ENCODE peak calls at places on chromosomes 11 and 22, in ten cellular contexts. One of them, this sample, is unnamed.

GRCh38 chr22:29306175-29306829 is at the start of gene GAS2L1:
- DNase-seq in AG08396: peak
- DNase-seq in NCI-H774: peak
- DNase-seq in left ventricle myocardium inferior: peak
- DNase-seq in activated effector memory CD4-positive, alpha-beta T cell treated with anti-CD3 and anti-CD28 coated beads, Interleukin-2, amount 50 U/mL, for 16 hours: peak
- DNase-seq in cerebellar cortex: no peak
- DNase-seq in esophagus squamous epithelium: no peak
- DNase-seq in stimulated activated effector memory CD8-positive, alpha-beta T cell treated with anti-CD3 and anti-CD28 coated beads, Interleukin-12 subunit alpha, Interleukin-12 subunit beta, amount 100 ng/mL, for 72 hours: peak
- DNase-seq in iris pigment epithelial cell: peak
- DNase-seq in myocyte: peak
- DNase-seq in this sample: no peak

GRCh38 chr11:12253843-12254281 is 123.5 kb upstream of the PARVA start:
- DNase-seq in AG08396: no peak
- DNase-seq in NCI-H774: no peak
- DNase-seq in left ventricle myocardium inferior: no peak
- DNase-seq in activated effector memory CD4-positive, alpha-beta T cell treated with anti-CD3 and anti-CD28 coated beads, Interleukin-2, amount 50 U/mL, for 16 hours: no peak
- DNase-seq in cerebellar cortex: no peak
- DNase-seq in esophagus squamous epithelium: no peak
- DNase-seq in stimulated activated effector memory CD8-positive, alpha-beta T cell treated with anti-CD3 and anti-CD28 coated beads, Interleukin-12 subunit alpha, Interleukin-12 subunit beta, amount 100 ng/mL, for 72 hours: no peak
- DNase-seq in iris pigment epithelial cell: no peak
- DNase-seq in myocyte: no peak
- DNase-seq in this sample: no peak

GRCh38 chr11:14081541-14082211 is 119.2 kb downstream of the SPON1 start:
- DNase-seq in AG08396: no peak
- DNase-seq in NCI-H774: no peak
- DNase-seq in left ventricle myocardium inferior: no peak
- DNase-seq in activated effector memory CD4-positive, alpha-beta T cell treated with anti-CD3 and anti-CD28 coated beads, Interleukin-2, amount 50 U/mL, for 16 hours: no peak
- DNase-seq in cerebellar cortex: no peak
- DNase-seq in esophagus squamous epithelium: no peak
- DNase-seq in stimulated activated effector memory CD8-positive, alpha-beta T cell treated with anti-CD3 and anti-CD28 coated beads, Interleukin-12 subunit alpha, Interleukin-12 subunit beta, amount 100 ng/mL, for 72 hours: no peak
- DNase-seq in iris pigment epithelial cell: no peak
- DNase-seq in myocyte: no peak
- DNase-seq in this sample: no peak

GRCh38 chr11:130585545-130585944 is 137.1 kb downstream of the ADAMTS15 start:
- DNase-seq in AG08396: no peak
- DNase-seq in NCI-H774: no peak
- DNase-seq in left ventricle myocardium inferior: no peak
- DNase-seq in activated effector memory CD4-positive, alpha-beta T cell treated with anti-CD3 and anti-CD28 coated beads, Interleukin-2, amount 50 U/mL, for 16 hours: no peak
- DNase-seq in cerebellar cortex: no peak
- DNase-seq in esophagus squamous epithelium: no peak
- DNase-seq in stimulated activated effector memory CD8-positive, alpha-beta T cell treated with anti-CD3 and anti-CD28 coated beads, Interleukin-12 subunit alpha, Interleukin-12 subunit beta, amount 100 ng/mL, for 72 hours: no peak
- DNase-seq in iris pigment epithelial cell: no peak
- DNase-seq in myocyte: peak
- DNase-seq in this sample: no peak

GRCh38 chr11:119472856-119473222 is 49.9 kb upstream of the THY1 start:
- DNase-seq in AG08396: no peak
- DNase-seq in NCI-H774: no peak
- DNase-seq in left ventricle myocardium inferior: no peak
- DNase-seq in activated effector memory CD4-positive, alpha-beta T cell treated with anti-CD3 and anti-CD28 coated beads, Interleukin-2, amount 50 U/mL, for 16 hours: peak
- DNase-seq in cerebellar cortex: no peak
- DNase-seq in esophagus squamous epithelium: no peak
- DNase-seq in stimulated activated effector memory CD8-positive, alpha-beta T cell treated with anti-CD3 and anti-CD28 coated beads, Interleukin-12 subunit alpha, Interleukin-12 subunit beta, amount 100 ng/mL, for 72 hours: no peak
- DNase-seq in iris pigment epithelial cell: no peak
- DNase-seq in myocyte: no peak
- DNase-seq in this sample: no peak

GRCh38 chr22:19760652-19761002 is at the start of gene TBX1:
- DNase-seq in AG08396: no peak
- DNase-seq in NCI-H774: no peak
- DNase-seq in left ventricle myocardium inferior: no peak
- DNase-seq in activated effector memory CD4-positive, alpha-beta T cell treated with anti-CD3 and anti-CD28 coated beads, Interleukin-2, amount 50 U/mL, for 16 hours: no peak
- DNase-seq in cerebellar cortex: no peak
- DNase-seq in esophagus squamous epithelium: no peak
- DNase-seq in stimulated activated effector memory CD8-positive, alpha-beta T cell treated with anti-CD3 and anti-CD28 coated beads, Interleukin-12 subunit alpha, Interleukin-12 subunit beta, amount 100 ng/mL, for 72 hours: no peak
- DNase-seq in iris pigment epithelial cell: no peak
- DNase-seq in myocyte: peak
- DNase-seq in this sample: no peak

GRCh38 chr11:102751673-102752072 is 26.9 kb upstream of the MMP8 start:
- DNase-seq in AG08396: no peak
- DNase-seq in NCI-H774: no peak
- DNase-seq in left ventricle myocardium inferior: no peak
- DNase-seq in activated effector memory CD4-positive, alpha-beta T cell treated with anti-CD3 and anti-CD28 coated beads, Interleukin-2, amount 50 U/mL, for 16 hours: no peak
- DNase-seq in cerebellar cortex: no peak
- DNase-seq in esophagus squamous epithelium: no peak
- DNase-seq in stimulated activated effector memory CD8-positive, alpha-beta T cell treated with anti-CD3 and anti-CD28 coated beads, Interleukin-12 subunit alpha, Interleukin-12 subunit beta, amount 100 ng/mL, for 72 hours: no peak
- DNase-seq in iris pigment epithelial cell: no peak
- DNase-seq in myocyte: no peak
- DNase-seq in this sample: no peak

GRCh38 chr11:58567889-58568512 is 7.7 kb downstream of the LPXN start:
- DNase-seq in AG08396: peak
- DNase-seq in NCI-H774: peak
- DNase-seq in left ventricle myocardium inferior: peak
- DNase-seq in activated effector memory CD4-positive, alpha-beta T cell treated with anti-CD3 and anti-CD28 coated beads, Interleukin-2, amount 50 U/mL, for 16 hours: peak
- DNase-seq in cerebellar cortex: peak
- DNase-seq in esophagus squamous epithelium: no peak
- DNase-seq in stimulated activated effector memory CD8-positive, alpha-beta T cell treated with anti-CD3 and anti-CD28 coated beads, Interleukin-12 subunit alpha, Interleukin-12 subunit beta, amount 100 ng/mL, for 72 hours: peak
- DNase-seq in iris pigment epithelial cell: peak
- DNase-seq in myocyte: peak
- DNase-seq in this sample: peak

GRCh38 chr11:100632970-100633452 is 54.1 kb upstream of the ARHGAP42 start:
- DNase-seq in AG08396: peak
- DNase-seq in NCI-H774: peak
- DNase-seq in left ventricle myocardium inferior: peak
- DNase-seq in activated effector memory CD4-positive, alpha-beta T cell treated with anti-CD3 and anti-CD28 coated beads, Interleukin-2, amount 50 U/mL, for 16 hours: no peak
- DNase-seq in cerebellar cortex: peak
- DNase-seq in esophagus squamous epithelium: no peak
- DNase-seq in stimulated activated effector memory CD8-positive, alpha-beta T cell treated with anti-CD3 and anti-CD28 coated beads, Interleukin-12 subunit alpha, Interleukin-12 subunit beta, amount 100 ng/mL, for 72 hours: no peak
- DNase-seq in iris pigment epithelial cell: peak
- DNase-seq in myocyte: peak
- DNase-seq in this sample: no peak

GRCh38 chr11:3109921-3110706 is 52.9 kb upstream of the CARS1 start:
- DNase-seq in AG08396: peak
- DNase-seq in NCI-H774: no peak
- DNase-seq in left ventricle myocardium inferior: no peak
- DNase-seq in activated effector memory CD4-positive, alpha-beta T cell treated with anti-CD3 and anti-CD28 coated beads, Interleukin-2, amount 50 U/mL, for 16 hours: peak
- DNase-seq in cerebellar cortex: peak
- DNase-seq in esophagus squamous epithelium: no peak
- DNase-seq in stimulated activated effector memory CD8-positive, alpha-beta T cell treated with anti-CD3 and anti-CD28 coated beads, Interleukin-12 subunit alpha, Interleukin-12 subunit beta, amount 100 ng/mL, for 72 hours: peak
- DNase-seq in iris pigment epithelial cell: peak
- DNase-seq in myocyte: peak
- DNase-seq in this sample: no peak

GRCh38 chr11:99937330-99937729 is 749.8 kb upstream of the ARHGAP42 start:
- DNase-seq in AG08396: no peak
- DNase-seq in NCI-H774: no peak
- DNase-seq in left ventricle myocardium inferior: no peak
- DNase-seq in activated effector memory CD4-positive, alpha-beta T cell treated with anti-CD3 and anti-CD28 coated beads, Interleukin-2, amount 50 U/mL, for 16 hours: no peak
- DNase-seq in cerebellar cortex: no peak
- DNase-seq in esophagus squamous epithelium: no peak
- DNase-seq in stimulated activated effector memory CD8-positive, alpha-beta T cell treated with anti-CD3 and anti-CD28 coated beads, Interleukin-12 subunit alpha, Interleukin-12 subunit beta, amount 100 ng/mL, for 72 hours: no peak
- DNase-seq in iris pigment epithelial cell: no peak
- DNase-seq in myocyte: peak
- DNase-seq in this sample: no peak

GRCh38 chr11:116861539-116861938 is 24.1 kb upstream of the APOA1 start:
- DNase-seq in AG08396: no peak
- DNase-seq in NCI-H774: no peak
- DNase-seq in left ventricle myocardium inferior: no peak
- DNase-seq in activated effector memory CD4-positive, alpha-beta T cell treated with anti-CD3 and anti-CD28 coated beads, Interleukin-2, amount 50 U/mL, for 16 hours: no peak
- DNase-seq in cerebellar cortex: no peak
- DNase-seq in esophagus squamous epithelium: no peak
- DNase-seq in stimulated activated effector memory CD8-positive, alpha-beta T cell treated with anti-CD3 and anti-CD28 coated beads, Interleukin-12 subunit alpha, Interleukin-12 subunit beta, amount 100 ng/mL, for 72 hours: no peak
- DNase-seq in iris pigment epithelial cell: peak
- DNase-seq in myocyte: peak
- DNase-seq in this sample: no peak

GRCh38 chr22:42844756-42845155 is 12.3 kb downstream of the ARFGAP3 start:
- DNase-seq in AG08396: no peak
- DNase-seq in NCI-H774: no peak
- DNase-seq in left ventricle myocardium inferior: no peak
- DNase-seq in activated effector memory CD4-positive, alpha-beta T cell treated with anti-CD3 and anti-CD28 coated beads, Interleukin-2, amount 50 U/mL, for 16 hours: no peak
- DNase-seq in cerebellar cortex: no peak
- DNase-seq in esophagus squamous epithelium: no peak
- DNase-seq in stimulated activated effector memory CD8-positive, alpha-beta T cell treated with anti-CD3 and anti-CD28 coated beads, Interleukin-12 subunit alpha, Interleukin-12 subunit beta, amount 100 ng/mL, for 72 hours: no peak
- DNase-seq in iris pigment epithelial cell: no peak
- DNase-seq in myocyte: no peak
- DNase-seq in this sample: no peak

GRCh38 chr22:50011447-50012200 is 941 bp downstream of the IL17REL start:
- DNase-seq in AG08396: no peak
- DNase-seq in NCI-H774: no peak
- DNase-seq in left ventricle myocardium inferior: peak
- DNase-seq in activated effector memory CD4-positive, alpha-beta T cell treated with anti-CD3 and anti-CD28 coated beads, Interleukin-2, amount 50 U/mL, for 16 hours: peak
- DNase-seq in cerebellar cortex: no peak
- DNase-seq in esophagus squamous epithelium: no peak
- DNase-seq in stimulated activated effector memory CD8-positive, alpha-beta T cell treated with anti-CD3 and anti-CD28 coated beads, Interleukin-12 subunit alpha, Interleukin-12 subunit beta, amount 100 ng/mL, for 72 hours: no peak
- DNase-seq in iris pigment epithelial cell: no peak
- DNase-seq in myocyte: no peak
- DNase-seq in this sample: no peak

GRCh38 chr11:67312187-67313021 is 9.1 kb downstream of the SSH3 start:
- DNase-seq in AG08396: no peak
- DNase-seq in NCI-H774: no peak
- DNase-seq in left ventricle myocardium inferior: no peak
- DNase-seq in activated effector memory CD4-positive, alpha-beta T cell treated with anti-CD3 and anti-CD28 coated beads, Interleukin-2, amount 50 U/mL, for 16 hours: peak
- DNase-seq in cerebellar cortex: no peak
- DNase-seq in esophagus squamous epithelium: no peak
- DNase-seq in stimulated activated effector memory CD8-positive, alpha-beta T cell treated with anti-CD3 and anti-CD28 coated beads, Interleukin-12 subunit alpha, Interleukin-12 subunit beta, amount 100 ng/mL, for 72 hours: no peak
- DNase-seq in iris pigment epithelial cell: no peak
- DNase-seq in myocyte: no peak
- DNase-seq in this sample: peak

GRCh38 chr11:45089845-45090499 is 56.5 kb upstream of the PRDM11 start:
- DNase-seq in AG08396: no peak
- DNase-seq in NCI-H774: no peak
- DNase-seq in left ventricle myocardium inferior: no peak
- DNase-seq in activated effector memory CD4-positive, alpha-beta T cell treated with anti-CD3 and anti-CD28 coated beads, Interleukin-2, amount 50 U/mL, for 16 hours: peak
- DNase-seq in cerebellar cortex: peak
- DNase-seq in esophagus squamous epithelium: no peak
- DNase-seq in stimulated activated effector memory CD8-positive, alpha-beta T cell treated with anti-CD3 and anti-CD28 coated beads, Interleukin-12 subunit alpha, Interleukin-12 subunit beta, amount 100 ng/mL, for 72 hours: no peak
- DNase-seq in iris pigment epithelial cell: peak
- DNase-seq in myocyte: peak
- DNase-seq in this sample: no peak

GRCh38 chr11:66192181-66192888 is 76.1 kb upstream of the RAB1B start:
- DNase-seq in AG08396: peak
- DNase-seq in NCI-H774: no peak
- DNase-seq in left ventricle myocardium inferior: no peak
- DNase-seq in activated effector memory CD4-positive, alpha-beta T cell treated with anti-CD3 and anti-CD28 coated beads, Interleukin-2, amount 50 U/mL, for 16 hours: no peak
- DNase-seq in cerebellar cortex: no peak
- DNase-seq in esophagus squamous epithelium: no peak
- DNase-seq in stimulated activated effector memory CD8-positive, alpha-beta T cell treated with anti-CD3 and anti-CD28 coated beads, Interleukin-12 subunit alpha, Interleukin-12 subunit beta, amount 100 ng/mL, for 72 hours: no peak
- DNase-seq in iris pigment epithelial cell: no peak
- DNase-seq in myocyte: no peak
- DNase-seq in this sample: no peak

GRCh38 chr11:110525883-110526282 is 96.1 kb downstream of the FDX1 start:
- DNase-seq in AG08396: peak
- DNase-seq in NCI-H774: peak
- DNase-seq in left ventricle myocardium inferior: no peak
- DNase-seq in activated effector memory CD4-positive, alpha-beta T cell treated with anti-CD3 and anti-CD28 coated beads, Interleukin-2, amount 50 U/mL, for 16 hours: no peak
- DNase-seq in cerebellar cortex: no peak
- DNase-seq in esophagus squamous epithelium: no peak
- DNase-seq in stimulated activated effector memory CD8-positive, alpha-beta T cell treated with anti-CD3 and anti-CD28 coated beads, Interleukin-12 subunit alpha, Interleukin-12 subunit beta, amount 100 ng/mL, for 72 hours: no peak
- DNase-seq in iris pigment epithelial cell: peak
- DNase-seq in myocyte: peak
- DNase-seq in this sample: no peak

GRCh38 chr22:48152154-48152775 is 1389.8 kb downstream of the TBC1D22A start:
- DNase-seq in AG08396: no peak
- DNase-seq in NCI-H774: no peak
- DNase-seq in left ventricle myocardium inferior: no peak
- DNase-seq in activated effector memory CD4-positive, alpha-beta T cell treated with anti-CD3 and anti-CD28 coated beads, Interleukin-2, amount 50 U/mL, for 16 hours: no peak
- DNase-seq in cerebellar cortex: no peak
- DNase-seq in esophagus squamous epithelium: no peak
- DNase-seq in stimulated activated effector memory CD8-positive, alpha-beta T cell treated with anti-CD3 and anti-CD28 coated beads, Interleukin-12 subunit alpha, Interleukin-12 subunit beta, amount 100 ng/mL, for 72 hours: no peak
- DNase-seq in iris pigment epithelial cell: no peak
- DNase-seq in myocyte: no peak
- DNase-seq in this sample: no peak

GRCh38 chr22:36221799-36222751 is 17.3 kb downstream of the APOL2 start:
- DNase-seq in AG08396: no peak
- DNase-seq in NCI-H774: no peak
- DNase-seq in left ventricle myocardium inferior: no peak
- DNase-seq in activated effector memory CD4-positive, alpha-beta T cell treated with anti-CD3 and anti-CD28 coated beads, Interleukin-2, amount 50 U/mL, for 16 hours: peak
- DNase-seq in cerebellar cortex: peak
- DNase-seq in esophagus squamous epithelium: no peak
- DNase-seq in stimulated activated effector memory CD8-positive, alpha-beta T cell treated with anti-CD3 and anti-CD28 coated beads, Interleukin-12 subunit alpha, Interleukin-12 subunit beta, amount 100 ng/mL, for 72 hours: peak
- DNase-seq in iris pigment epithelial cell: peak
- DNase-seq in myocyte: no peak
- DNase-seq in this sample: peak

GRCh38 chr11:27646051-27646818 is 54.0 kb downstream of the BDNF start:
- DNase-seq in AG08396: no peak
- DNase-seq in NCI-H774: no peak
- DNase-seq in left ventricle myocardium inferior: peak
- DNase-seq in activated effector memory CD4-positive, alpha-beta T cell treated with anti-CD3 and anti-CD28 coated beads, Interleukin-2, amount 50 U/mL, for 16 hours: no peak
- DNase-seq in cerebellar cortex: no peak
- DNase-seq in esophagus squamous epithelium: no peak
- DNase-seq in stimulated activated effector memory CD8-positive, alpha-beta T cell treated with anti-CD3 and anti-CD28 coated beads, Interleukin-12 subunit alpha, Interleukin-12 subunit beta, amount 100 ng/mL, for 72 hours: no peak
- DNase-seq in iris pigment epithelial cell: peak
- DNase-seq in myocyte: peak
- DNase-seq in this sample: no peak

GRCh38 chr11:1308745-1309497 is 511 bp downstream of the TOLLIP start:
- DNase-seq in AG08396: peak
- DNase-seq in NCI-H774: no peak
- DNase-seq in left ventricle myocardium inferior: no peak
- DNase-seq in activated effector memory CD4-positive, alpha-beta T cell treated with anti-CD3 and anti-CD28 coated beads, Interleukin-2, amount 50 U/mL, for 16 hours: no peak
- DNase-seq in cerebellar cortex: no peak
- DNase-seq in esophagus squamous epithelium: no peak
- DNase-seq in stimulated activated effector memory CD8-positive, alpha-beta T cell treated with anti-CD3 and anti-CD28 coated beads, Interleukin-12 subunit alpha, Interleukin-12 subunit beta, amount 100 ng/mL, for 72 hours: no peak
- DNase-seq in iris pigment epithelial cell: peak
- DNase-seq in myocyte: no peak
- DNase-seq in this sample: no peak

GRCh38 chr11:108854366-108854765 is 189.5 kb downstream of the DDX10 start:
- DNase-seq in AG08396: no peak
- DNase-seq in NCI-H774: no peak
- DNase-seq in left ventricle myocardium inferior: no peak
- DNase-seq in activated effector memory CD4-positive, alpha-beta T cell treated with anti-CD3 and anti-CD28 coated beads, Interleukin-2, amount 50 U/mL, for 16 hours: no peak
- DNase-seq in cerebellar cortex: no peak
- DNase-seq in esophagus squamous epithelium: no peak
- DNase-seq in stimulated activated effector memory CD8-positive, alpha-beta T cell treated with anti-CD3 and anti-CD28 coated beads, Interleukin-12 subunit alpha, Interleukin-12 subunit beta, amount 100 ng/mL, for 72 hours: no peak
- DNase-seq in iris pigment epithelial cell: peak
- DNase-seq in myocyte: no peak
- DNase-seq in this sample: no peak

GRCh38 chr11:69986421-69987229 is 91.5 kb upstream of the ANO1 start:
- DNase-seq in AG08396: no peak
- DNase-seq in NCI-H774: no peak
- DNase-seq in left ventricle myocardium inferior: peak
- DNase-seq in activated effector memory CD4-positive, alpha-beta T cell treated with anti-CD3 and anti-CD28 coated beads, Interleukin-2, amount 50 U/mL, for 16 hours: no peak
- DNase-seq in cerebellar cortex: no peak
- DNase-seq in esophagus squamous epithelium: no peak
- DNase-seq in stimulated activated effector memory CD8-positive, alpha-beta T cell treated with anti-CD3 and anti-CD28 coated beads, Interleukin-12 subunit alpha, Interleukin-12 subunit beta, amount 100 ng/mL, for 72 hours: no peak
- DNase-seq in iris pigment epithelial cell: no peak
- DNase-seq in myocyte: no peak
- DNase-seq in this sample: no peak

GRCh38 chr11:75565221-75565814 is 3.3 kb downstream of the SERPINH1 start:
- DNase-seq in AG08396: peak
- DNase-seq in NCI-H774: no peak
- DNase-seq in left ventricle myocardium inferior: peak
- DNase-seq in activated effector memory CD4-positive, alpha-beta T cell treated with anti-CD3 and anti-CD28 coated beads, Interleukin-2, amount 50 U/mL, for 16 hours: no peak
- DNase-seq in cerebellar cortex: no peak
- DNase-seq in esophagus squamous epithelium: no peak
- DNase-seq in stimulated activated effector memory CD8-positive, alpha-beta T cell treated with anti-CD3 and anti-CD28 coated beads, Interleukin-12 subunit alpha, Interleukin-12 subunit beta, amount 100 ng/mL, for 72 hours: no peak
- DNase-seq in iris pigment epithelial cell: peak
- DNase-seq in myocyte: peak
- DNase-seq in this sample: no peak

GRCh38 chr22:24583221-24583971 is 9.5 kb downstream of the LRRC75B start:
- DNase-seq in AG08396: no peak
- DNase-seq in NCI-H774: no peak
- DNase-seq in left ventricle myocardium inferior: no peak
- DNase-seq in activated effector memory CD4-positive, alpha-beta T cell treated with anti-CD3 and anti-CD28 coated beads, Interleukin-2, amount 50 U/mL, for 16 hours: no peak
- DNase-seq in cerebellar cortex: no peak
- DNase-seq in esophagus squamous epithelium: no peak
- DNase-seq in stimulated activated effector memory CD8-positive, alpha-beta T cell treated with anti-CD3 and anti-CD28 coated beads, Interleukin-12 subunit alpha, Interleukin-12 subunit beta, amount 100 ng/mL, for 72 hours: no peak
- DNase-seq in iris pigment epithelial cell: no peak
- DNase-seq in myocyte: peak
- DNase-seq in this sample: no peak

This sample was measured in stimulated activated CD8-positive, alpha-beta memory T cell treated with anti-CD3 and anti-CD28 coated beads, Interleukin-12 subunit alpha, Interleukin-12 subunit beta, amount 100 ng/mL, for 1 hour.